ENCODE peak calls at places on chromosome 19, in six cellular contexts. B, P, Q, C, V and R are unnamed samples.

GRCh38 chr19:13993554-13994308 is 12.4 kb downstream of the RFX1 start:
- DNase-seq in B (no peak), P (no peak), Q (no peak), C (no peak), V (no peak), R (no peak)

GRCh38 chr19:30857388-30857787 is 485.2 kb downstream of the ZNF536 start:
- DNase-seq in B (no peak), P (no peak), Q (no peak), C (no peak), V (no peak), R (no peak)

GRCh38 chr19:40411125-40411842 is 1.9 kb downstream of the PRX start:
- DNase-seq in B (no peak), P (no peak), Q (no peak), C (peak; percentile 70), V (no peak), R (no peak)

GRCh38 chr19:3024870-3025515 is 4.1 kb downstream of the TLE2 start:
- DNase-seq in B (no peak), P (no peak), Q (no peak), C (no peak), V (no peak), R (no peak)

GRCh38 chr19:10549733-10550132 is 6.0 kb downstream of the ATG4D start:
- DNase-seq in B (no peak), P (no peak), Q (no peak), C (no peak), V (no peak), R (no peak)

GRCh38 chr19:13156968-13157882 is 7.0 kb downstream of the IER2 start:
- DNase-seq in B (peak; percentile 42), P (no peak), Q (no peak), C (no peak), V (peak; percentile 12), R (no peak)

GRCh38 chr19:34767967-34768366 is 5.0 kb downstream of the ZNF599 start:
- DNase-seq in B (no peak), P (no peak), Q (no peak), C (no peak), V (no peak), R (no peak)

GRCh38 chr19:8630796-8631424 is 477 bp downstream of the NFILZ start:
- DNase-seq in B (no peak), P (no peak), Q (no peak), C (no peak), V (no peak), R (no peak)

GRCh38 chr19:16400911-16401675 is 70.7 kb downstream of the EPS15L1 start:
- DNase-seq in B (no peak), P (no peak), Q (no peak), C (no peak), V (no peak), R (no peak)

GRCh38 chr19:3470500-3471128 is 9.7 kb downstream of the SMIM24 start:
- DNase-seq in B (no peak), P (no peak), Q (no peak), C (no peak), V (no peak), R (no peak)

GRCh38 chr19:46967578-46968018 is 52.0 kb upstream of the NPAS1 start:
- DNase-seq in B (no peak), P (no peak), Q (no peak), C (peak; percentile 88), V (peak; percentile 11), R (no peak)

GRCh38 chr19:55088543-55089265 is 13.0 kb downstream of the EPS8L1 start:
- DNase-seq in B (peak; percentile 90), P (peak; percentile 86), Q (peak; percentile 13), C (peak; percentile 76), V (peak; percentile 73), R (peak; percentile 77)

GRCh38 chr19:48833977-48834376 is 2.3 kb downstream of the HSD17B14 start:
- DNase-seq in B (no peak), P (no peak), Q (no peak), C (no peak), V (no peak), R (no peak)

GRCh38 chr19:10086904-10087256 is 763 bp downstream of the SHFL start:
- DNase-seq in B (peak; percentile 45), P (no peak), Q (no peak), C (no peak), V (peak; percentile 32), R (no peak)

GRCh38 chr19:42191855-42192254 is 25.6 kb downstream of the DEDD2 start:
- DNase-seq in B (peak; percentile 15), P (no peak), Q (peak; percentile 26), C (no peak), V (no peak), R (no peak)

GRCh38 chr19:31102674-31103073 is 246.6 kb downstream of the TSHZ3 start:
- DNase-seq in B (no peak), P (no peak), Q (no peak), C (no peak), V (no peak), R (no peak)

GRCh38 chr19:41705393-41706174 is 2.8 kb upstream of the CEACAM5 start:
- DNase-seq in B (peak; percentile 27), P (peak; percentile 58), Q (no peak), C (peak; percentile 18), V (no peak), R (no peak)

GRCh38 chr19:48991823-48992570 is 1.1 kb downstream of the GYS1 start:
- DNase-seq in B (peak; percentile 90), P (peak; percentile 69), Q (peak; percentile 62), C (peak; percentile 63), V (no peak), R (no peak)

GRCh38 chr19:34452671-34453253 is 24.6 kb downstream of the UBA2 start:
- DNase-seq in B (peak; percentile 49), P (no peak), Q (no peak), C (no peak), V (no peak), R (no peak)

GRCh38 chr19:53994811-53995210 is 3.4 kb downstream of the CACNG6 start:
- DNase-seq in B (no peak), P (no peak), Q (no peak), C (no peak), V (no peak), R (no peak)

GRCh38 chr19:33324628-33325027 is 22.3 kb upstream of the CEBPA start:
- DNase-seq in B (no peak), P (no peak), Q (no peak), C (no peak), V (no peak), R (no peak)

GRCh38 chr19:58108546-58108817 is 10.5 kb upstream of the ZSCAN18 start:
- DNase-seq in B (no peak), P (no peak), Q (no peak), C (no peak), V (no peak), R (no peak)

GRCh38 chr19:45657520-45658163 is 10.4 kb upstream of the GIPR start:
- DNase-seq in B (no peak), P (peak; percentile 69), Q (no peak), C (no peak), V (no peak), R (no peak)

GRCh38 chr19:56525214-56525860 is 13.4 kb upstream of the ZFP28 start:
- DNase-seq in B (no peak), P (no peak), Q (no peak), C (no peak), V (no peak), R (no peak)
- H3K9me3 ChIP-seq in B (peaks cover 99% of the 10 kb centered on the region), P (peaks cover 53% of the 10 kb centered on the region), Q (peaks cover 55% of the 10 kb centered on the region), C (peaks cover 100% of the 10 kb centered on the region), V (peaks cover 38% of the 10 kb centered on the region), R (peaks cover 8% of the 10 kb centered on the region)

GRCh38 chr19:12077375-12077774 is 12.8 kb downstream of the ZNF844 start:
- DNase-seq in B (no peak), P (no peak), Q (no peak), C (no peak), V (no peak), R (no peak)
- H3K9me3 ChIP-seq in B (peaks cover 93% of the 10 kb centered on the region), P (peaks cover 18% of the 10 kb centered on the region), Q (peaks cover 78% of the 10 kb centered on the region), C (peaks cover 100% of the 10 kb centered on the region), V (peaks cover 39% of the 10 kb centered on the region), R (peaks cover 34% of the 10 kb centered on the region)

GRCh38 chr19:51250786-51251452 is at the start of gene SIGLECL1:
- DNase-seq in B (no peak), P (no peak), Q (no peak), C (no peak), V (no peak), R (no peak)
- H3K9me3 ChIP-seq in B (peaks cover 4% of the 10 kb centered on the region), P (peaks cover 4% of the 10 kb centered on the region), Q (peaks cover 9% of the 10 kb centered on the region), C (peaks cover 4% of the 10 kb centered on the region), V (no peaks in the 10 kb centered on the region), R (no peaks in the 10 kb centered on the region)

GRCh38 chr19:37583340-37583739 is 11.3 kb downstream of the ZNF571 start:
- DNase-seq in B (no peak), P (no peak), Q (no peak), C (no peak), V (no peak), R (no peak)
- H3K9me3 ChIP-seq in B (peaks cover 78% of the 10 kb centered on the region), P (peaks cover 18% of the 10 kb centered on the region), Q (peaks cover 39% of the 10 kb centered on the region), C (no peaks in the 10 kb centered on the region), V (peaks cover 43% of the 10 kb centered on the region), R (peaks cover 39% of the 10 kb centered on the region)

DNA sequence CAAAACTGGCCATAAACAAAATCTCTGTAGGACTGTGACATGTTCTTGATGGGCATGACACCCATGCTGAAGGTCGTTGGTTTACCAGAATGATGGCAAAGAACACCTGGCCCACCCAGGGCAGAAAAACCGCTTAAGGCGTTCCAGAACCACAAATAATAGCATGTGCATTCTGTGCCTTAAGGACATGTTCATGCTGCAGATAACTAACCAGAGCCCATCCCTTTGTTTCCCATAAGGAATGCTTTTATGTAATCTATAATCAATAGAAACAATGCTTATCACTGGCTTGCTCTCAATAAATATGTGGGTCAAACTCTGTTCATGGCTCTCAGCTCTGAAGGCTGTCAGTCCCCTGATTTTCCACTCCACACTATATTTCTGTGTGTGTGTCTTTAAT is 11.2 kb upstream of the ZNF578 start:
- DNase-seq in B (no peak), P (no peak), Q (no peak), C (no peak), V (no peak), R (no peak)
- H3K9me3 ChIP-seq in B (peaks cover 59% of the 10 kb centered on the region), P (peaks cover 42% of the 10 kb centered on the region), Q (peaks cover 19% of the 10 kb centered on the region), C (peaks cover 82% of the 10 kb centered on the region), V (peaks cover 10% of the 10 kb centered on the region), R (peaks cover 8% of the 10 kb centered on the region)

DNA sequence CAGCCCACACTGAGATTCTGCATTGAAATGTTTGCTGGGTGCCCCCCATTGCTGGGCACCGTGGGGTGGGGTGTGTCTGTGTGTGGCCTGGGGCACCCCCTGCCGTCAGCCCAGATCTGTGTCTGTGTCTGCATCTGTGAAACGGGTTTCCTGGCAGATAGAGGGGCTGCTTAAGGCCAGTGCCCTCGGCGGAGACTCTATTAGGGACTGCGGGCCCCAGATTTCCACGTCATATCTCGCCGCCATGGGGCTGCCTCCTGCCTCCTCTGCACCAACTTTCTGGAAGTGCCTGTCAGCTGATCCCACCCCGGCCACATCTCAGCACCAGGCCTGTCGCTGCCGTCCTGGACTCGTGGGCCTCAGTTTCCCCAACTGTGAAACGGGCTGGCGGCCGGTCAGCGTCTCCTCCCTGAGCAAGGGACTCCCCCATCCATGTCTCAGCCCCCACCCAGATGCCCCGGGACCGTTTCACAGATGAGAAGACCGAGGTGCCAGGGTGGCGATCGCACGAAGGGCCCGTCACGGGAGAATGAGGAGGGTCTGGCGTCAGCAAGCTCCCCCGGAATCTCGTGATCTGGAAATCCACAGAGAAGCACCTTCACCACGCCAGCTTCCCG is 21.4 kb downstream of the ARID3A start:
- DNase-seq in B (no peak), P (no peak), Q (no peak), C (no peak), V (no peak), R (no peak)
- H3K9me3 ChIP-seq in B (no peaks in the 10 kb centered on the region), P (no peaks in the 10 kb centered on the region), Q (peaks cover 7% of the 10 kb centered on the region), C (no peaks in the 10 kb centered on the region), V (no peaks in the 10 kb centered on the region), R (no peaks in the 10 kb centered on the region)